ENCODE peak calls at places on chromosomes 2 and 18, in four cellular contexts. V, K, S and F are unnamed samples.

GRCh38 chr2:172655091-172655837 is 80.4 kb upstream of the RAPGEF4 start:
- DNase-seq in V (no peak), S (peak; percentile 59), K (peak; percentile 66), F (peak; percentile 82)

GRCh38 chr2:212845941-212846340 is 305.5 kb downstream of the IKZF2 start:
- DNase-seq in S (peak; percentile 46), V (no peak), K (no peak), F (peak; percentile 23)

GRCh38 chr18:48068916-48069445 is 138.5 kb upstream of the SMAD2 start:
- DNase-seq in K (no peak), V (no peak), S (no peak), F (no peak)

GRCh38 chr2:70675862-70676261 is 92.1 kb downstream of the ADD2 start:
- DNase-seq in S (no peak), K (no peak), V (no peak), F (no peak)

GRCh38 chr2:44934521-44934961 is 7.0 kb upstream of the SIX3 start:
- DNase-seq in S (no peak), V (no peak), K (no peak), F (no peak)

GRCh38 chr2:30324245-30324644 is 92.9 kb downstream of the LBH start:
- DNase-seq in K (no peak), V (no peak), S (no peak), F (no peak)

GRCh38 chr2:62149708-62150107 is 46.2 kb upstream of the B3GNT2 start:
- DNase-seq in S (peak; percentile 96), K (peak; percentile 93), V (peak; percentile 65), F (peak; percentile 99)

GRCh38 chr18:58013241-58014211 is 30.5 kb upstream of the NEDD4L start:
- DNase-seq in V (peak; percentile 75), K (no peak), S (no peak), F (peak; percentile 48)

GRCh38 chr2:28269019-28269784 is 123.5 kb upstream of the FOSL2 start:
- DNase-seq in V (peak; percentile 86), S (no peak), K (no peak), F (peak; percentile 53)

GRCh38 chr2:143261986-143262784 is 133.0 kb downstream of the ARHGAP15 start:
- DNase-seq in S (no peak), K (no peak), V (no peak), F (no peak)

GRCh38 chr2:82124629-82125028 is 1820.1 kb upstream of the LRRTM1 start:
- DNase-seq in V (no peak), K (no peak), S (no peak), F (no peak)

GRCh38 chr2:619964-620363 is 57.2 kb downstream of the TMEM18 start:
- DNase-seq in K (no peak), V (no peak), S (no peak), F (no peak)

GRCh38 chr2:184923751-184924150 is 325.4 kb downstream of the ZNF804A start:
- DNase-seq in S (no peak), V (no peak), K (no peak), F (no peak)

GRCh38 chr18:23331091-23331920 is 121.8 kb upstream of the RIOK3 start:
- DNase-seq in S (no peak), V (no peak), K (no peak), F (no peak)

GRCh38 chr2:237574894-237575868 is 8.8 kb downstream of the PRLH start:
- DNase-seq in K (no peak), S (no peak), V (no peak), F (peak; percentile 43)

GRCh38 chr2:28926837-28927236 is 32.4 kb downstream of the WDR43 start:
- DNase-seq in S (no peak), K (no peak), V (no peak), F (no peak)

GRCh38 chr18:45689386-45689785 is 34.6 kb upstream of the SLC14A1 start:
- DNase-seq in V (no peak), S (no peak), K (no peak), F (no peak)

GRCh38 chr2:54456526-54457325 is 599 bp downstream of the SPTBN1 start:
- DNase-seq in K (peak; percentile 77), S (no peak), V (peak; percentile 42), F (peak; percentile 54)

GRCh38 chr2:222797308-222797707 is 63.5 kb upstream of the ACSL3 start:
- DNase-seq in S (peak; percentile 16), K (peak; percentile 62), V (peak; percentile 32), F (peak; percentile 67)

GRCh38 chr2:5501807-5502206 is 190.4 kb upstream of the SOX11 start:
- DNase-seq in K (no peak), S (no peak), V (no peak), F (no peak)

GRCh38 chr2:158305501-158305900 is 151.1 kb downstream of the CCDC148 start:
- DNase-seq in K (peak; percentile 41), S (no peak), V (no peak), F (no peak)

GRCh38 chr2:16765356-16765755 is 99.7 kb upstream of the CYRIA start:
- DNase-seq in S (no peak), K (no peak), V (no peak), F (no peak)

GRCh38 chr2:46036929-46037328 is 260.3 kb upstream of the EPAS1 start:
- DNase-seq in S (peak; percentile 89), V (no peak), K (peak; percentile 92), F (peak; percentile 66)

GRCh38 chr18:8260319-8260718 is 348.9 kb upstream of the RAB12 start:
- DNase-seq in V (no peak), S (no peak), K (no peak), F (peak; percentile 3)

GRCh38 chr2:29063646-29064372 is 10.5 kb downstream of the PCARE start:
- DNase-seq in V (no peak), K (peak; percentile 85), S (peak; percentile 12), F (peak; percentile 83)

GRCh38 chr2:30208453-30208852 is 22.9 kb upstream of the LBH start:
- DNase-seq in V (peak; percentile 84), K (peak; percentile 88), S (peak; percentile 53), F (peak; percentile 87)

GRCh38 chr2:236670235-236670620 is 100.6 kb downstream of the ACKR3 start:
- DNase-seq in K (no peak), V (no peak), S (no peak), F (no peak)

GRCh38 chr2:173050684-173051083 is 25.0 kb upstream of the MAP3K20 start:
- DNase-seq in V (no peak), S (no peak), K (no peak), F (no peak)

GRCh38 chr18:7830468-7830867 is 263.4 kb downstream of the PTPRM start:
- DNase-seq in K (no peak), S (no peak), V (peak; percentile 36), F (peak; percentile 6)

GRCh38 chr2:63827749-63828148 is 13.9 kb upstream of the UGP2 start:
- DNase-seq in S (no peak), V (peak; percentile 32), K (peak; percentile 74), F (peak; percentile 85)

GRCh38 chr2:67290451-67290991 is 106.6 kb upstream of the ETAA1 start:
- DNase-seq in V (peak; percentile 51), K (peak; percentile 62), S (peak; percentile 59), F (peak; percentile 86)

GRCh38 chr18:58288922-58289797 is 245.1 kb downstream of the NEDD4L start:
- DNase-seq in V (no peak), K (peak; percentile 28), S (no peak), F (peak; percentile 21)

GRCh38 chr2:28539095-28539494 is 43.2 kb downstream of the PLB1 start:
- DNase-seq in V (no peak), S (no peak), K (no peak), F (peak; percentile 42)

GRCh38 chr18:53441761-53442414 is 782.6 kb downstream of the MBD2 start:
- DNase-seq in K (peak; percentile 27), S (no peak), V (no peak), F (no peak)

GRCh38 chr2:240397542-240397916 is 37.9 kb upstream of the GPC1 start:
- DNase-seq in V (no peak), S (no peak), K (no peak), F (no peak)

GRCh38 chr18:51513525-51513924 is 316.0 kb upstream of the MEX3C start:
- DNase-seq in V (peak; percentile 48), S (no peak), K (no peak), F (peak; percentile 19)

GRCh38 chr2:95026471-95027368 is 1.2 kb downstream of the MAL start:
- DNase-seq in S (no peak), V (no peak), K (no peak), F (no peak)
- H3K4me3 ChIP-seq in S (no peak overlapping the region), V (peak overlapping the region; percentile 49), K (no peak overlapping the region), F (no peak overlapping the region)

GRCh38 chr2:127106998-127107621 is at the start of gene BIN1:
- DNase-seq in K (peak; percentile 90), V (peak; percentile 81), S (no peak), F (peak; percentile 95)

GRCh38 chr2:127105656-127106456 is 1.1 kb downstream of the BIN1 start:
- DNase-seq in K (peak; percentile 77), S (no peak), V (no peak), F (peak; percentile 41)

GRCh38 chr2:127107622-127107999 is 657 bp upstream of the BIN1 start:
- DNase-seq in K (no peak), V (peak; percentile 63), S (no peak), F (peak; percentile 24)

GRCh38 chr2:127104881-127105655 is 1.9 kb downstream of the BIN1 start:
- DNase-seq in K (peak; percentile 26), V (no peak), S (no peak), F (no peak)

DNA sequence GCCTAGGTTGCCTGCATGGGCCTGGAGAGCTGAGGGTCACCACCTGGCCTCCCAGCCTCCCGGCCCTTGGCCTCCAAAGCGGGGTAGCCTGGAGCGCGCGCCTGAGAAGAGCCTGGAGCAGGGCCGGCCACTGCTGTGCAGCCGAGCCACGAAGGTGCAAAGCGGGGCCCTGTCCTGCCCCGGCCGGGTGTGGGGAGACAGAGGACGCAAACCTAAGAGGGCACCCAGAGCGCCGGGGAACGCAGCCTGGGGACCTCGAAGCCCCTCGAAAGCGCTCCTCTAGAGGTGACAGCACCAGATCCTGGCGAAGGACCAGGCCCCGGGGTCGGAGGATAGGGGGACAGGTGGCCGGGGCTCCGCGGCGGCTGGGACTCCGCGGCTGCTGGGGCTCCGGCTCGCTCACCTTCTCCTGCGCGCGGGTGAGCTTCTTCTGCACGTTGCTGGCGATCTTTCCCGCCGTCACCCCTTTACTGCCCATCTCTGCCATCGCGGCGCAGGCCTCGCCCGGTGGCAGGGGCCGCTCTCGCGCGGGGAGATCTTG is 427 bp downstream of the BIN1 start:
- DNase-seq in V (peak; percentile 24), K (no peak), S (no peak), F (no peak)
- H3K4me3 ChIP-seq in V (peak overlapping the region; percentile 56), K (peak overlapping the region; percentile 94), S (peak overlapping the region; percentile 76), F (peak overlapping the region; percentile 80)

GRCh38 chr2:100140582-100140981 is 1.8 kb downstream of the AFF3 start:
- DNase-seq in V (no peak), K (no peak), S (no peak), F (no peak)
- H3K4me3 ChIP-seq in V (no peak overlapping the region), K (no peak overlapping the region), S (no peak overlapping the region), F (no peak overlapping the region)

DNA sequence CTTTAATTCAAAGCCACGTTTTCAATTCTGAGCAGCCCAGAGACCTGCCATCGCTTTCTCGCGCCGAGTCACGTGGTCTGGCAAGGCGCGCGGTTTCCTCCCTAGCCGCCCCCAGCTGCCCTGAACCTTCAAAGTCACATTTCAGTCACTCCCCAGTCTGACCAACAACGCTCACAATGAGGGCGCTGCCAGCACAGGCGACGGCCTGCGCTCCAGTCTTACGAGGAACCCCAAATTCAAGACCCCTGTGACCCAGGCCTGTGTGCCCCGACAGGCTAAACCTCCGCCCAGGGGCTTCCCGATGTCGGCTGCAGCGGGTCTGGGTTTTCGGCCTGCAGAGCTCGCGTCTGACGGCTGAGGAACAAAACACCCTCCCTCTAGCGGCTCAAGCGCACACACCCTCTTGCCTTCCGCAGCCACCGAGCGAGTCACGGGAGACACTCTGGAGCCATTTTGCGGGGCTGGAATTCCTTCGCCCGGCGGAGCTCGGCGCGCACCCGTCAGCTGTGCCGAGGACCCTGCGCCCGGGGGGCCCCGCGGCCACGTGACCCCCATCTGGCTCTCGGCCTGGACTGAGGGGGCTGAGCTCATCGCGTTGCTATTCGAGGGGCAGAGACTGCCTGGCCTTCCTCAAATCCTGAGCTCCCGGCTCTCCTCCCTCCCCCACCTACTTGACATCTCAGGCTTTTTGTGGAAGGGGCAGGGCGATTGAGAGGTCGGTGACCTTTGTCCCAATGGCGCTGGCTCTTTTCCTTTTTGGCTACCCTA is 69.9 kb upstream of the ITGB6 start:
- DNase-seq in V (peak; percentile 92), K (peak; percentile 94), S (peak; percentile 54), F (peak; percentile 89)
- H3K4me3 ChIP-seq in V (peak overlapping the region; percentile 39), K (peak overlapping the region; percentile 68), S (peak overlapping the region; percentile 52), F (peak overlapping the region; percentile 15)